ENCODE peak calls at places on chromosomes 4 and X, in five cellular contexts. S is CD8-positive, alpha-beta memory T cell; T is aorta; R is heart right ventricle; B is endodermal cell. X is an unnamed sample. For H3K36me3, the result is how much of the 10 kb centered on the place peaks cover.

GRCh38 chr4:166941629-166942028 is 292.7 kb downstream of the SPOCK3 start:
- DNase-seq in S (no peak), T (no peak), R (no peak), B (no peak), X (no peak)

GRCh38 chr4:186272699-186273370 is 6.8 kb downstream of the F11 start:
- DNase-seq in S (no peak), T (no peak), R (no peak), B (no peak), X (no peak)

GRCh38 chr4:48591372-48591771 is 101.3 kb downstream of the ZAR1 start:
- DNase-seq in S (no peak), T (no peak), R (no peak), B (no peak), X (no peak)

GRCh38 chrX:63920875-63921274 is 135.9 kb upstream of the ARHGEF9 start:
- DNase-seq in S (no peak), T (no peak), R (no peak), B (no peak), X (no peak)

GRCh38 chrX:122441451-122441850 is 742.6 kb upstream of the GRIA3 start:
- DNase-seq in S (no peak), T (no peak), R (no peak), B (no peak), X (no peak)

GRCh38 chr4:1367936-1368289 is 20.9 kb downstream of the UVSSA start:
- DNase-seq in S (no peak), T (peak), R (no peak), B (no peak), X (peak)

GRCh38 chr4:81688085-81688484 is 216.4 kb upstream of the RASGEF1B start:
- DNase-seq in S (no peak), T (no peak), R (no peak), B (no peak), X (no peak)

GRCh38 chr4:182975806-182976205 is 58.6 kb upstream of the DCTD start:
- DNase-seq in S (no peak), T (no peak), R (no peak), B (no peak), X (no peak)

GRCh38 chrX:18994713-18995112 is 10.8 kb upstream of the PHKA2 start:
- DNase-seq in S (no peak), T (no peak), R (no peak), B (no peak), X (no peak)

GRCh38 chr4:122879001-122879400 is 43.4 kb downstream of the NUDT6 start:
- DNase-seq in S (no peak), T (no peak), R (no peak), B (no peak), X (no peak)

GRCh38 chr4:122884504-122884903 is 37.9 kb downstream of the NUDT6 start:
- DNase-seq in S (no peak), T (no peak), R (no peak), B (no peak), X (no peak)

DNA sequence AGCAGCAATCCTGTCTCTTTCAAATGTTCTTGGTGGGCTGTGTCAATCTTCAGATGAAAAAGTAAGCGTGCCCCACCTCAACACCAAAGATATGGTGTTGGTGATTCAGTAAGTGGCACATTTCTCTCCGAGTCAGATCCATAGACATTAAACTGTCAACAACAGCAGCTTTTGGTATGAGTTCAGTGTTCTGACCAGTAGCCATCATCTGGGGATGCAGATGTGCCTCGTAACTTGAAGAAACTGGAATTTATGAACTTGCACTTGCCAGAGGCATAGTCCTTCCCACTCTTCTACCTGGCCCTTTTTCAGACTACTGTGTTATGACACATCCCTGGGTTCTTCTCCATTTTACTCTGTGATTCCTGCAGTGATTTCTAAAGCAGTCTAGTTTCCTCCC is 39.6 kb downstream of the NUDT6 start:
- DNase-seq in S (no peak), T (no peak), R (no peak), B (no peak), X (no peak)
- H3K36me3 ChIP-seq in S (under half), T (under half), R (under half), B (under half), X (under half)

GRCh38 chrX:1468250-1468772 is 15.6 kb upstream of the ASMTL start:
- DNase-seq in S (peak), T (no peak), R (peak), B (peak), X (no peak)

GRCh38 chrX:1464282-1465131 is 11.8 kb upstream of the ASMTL start:
- DNase-seq in S (no peak), T (no peak), R (peak), B (no peak), X (no peak)

GRCh38 chrX:1466232-1466661 is 13.5 kb upstream of the ASMTL start:
- DNase-seq in S (no peak), T (no peak), R (peak), B (peak), X (no peak)

GRCh38 chrX:1465261-1466231 is 12.8 kb upstream of the ASMTL start:
- DNase-seq in S (no peak), T (no peak), R (peak), B (no peak), X (no peak)

DNA sequence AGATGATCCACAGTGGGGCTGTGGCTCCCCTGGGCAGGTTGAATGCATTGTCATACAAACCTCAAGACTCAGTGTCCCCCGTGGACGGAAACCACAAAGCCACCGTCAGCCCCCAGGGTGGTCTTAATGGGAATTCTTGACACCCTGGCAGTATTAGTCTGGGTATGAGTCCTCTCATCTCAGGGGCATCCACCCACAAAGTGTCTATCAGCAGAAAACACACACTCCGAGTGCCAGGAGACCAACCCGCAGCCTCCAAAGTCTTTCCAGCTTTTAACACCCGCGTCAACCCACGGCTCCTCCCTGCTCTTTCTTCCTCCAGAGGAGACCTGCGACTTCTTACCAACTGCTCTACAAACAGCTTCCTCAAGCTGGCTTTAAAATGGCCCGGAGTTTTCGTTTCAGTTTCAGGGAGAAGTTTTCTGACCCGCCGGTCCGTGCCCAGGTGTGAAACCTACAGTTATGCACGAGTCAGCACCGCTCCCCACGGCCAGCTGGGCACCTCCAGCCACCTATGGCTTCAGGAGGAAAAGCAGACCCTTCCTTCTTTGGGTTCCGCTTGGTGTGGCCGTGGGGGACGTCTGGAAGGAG is 14.4 kb upstream of the ASMTL start:
- DNase-seq in S (no peak), T (no peak), R (peak), B (peak), X (no peak)
- H3K36me3 ChIP-seq in S (under half), T (under half), R (under half), B (under half), X (under half)

GRCh38 chrX:16394290-16394689 is 227.0 kb downstream of the MAGEB17 start:
- DNase-seq in S (no peak), T (no peak), R (no peak), B (no peak), X (no peak)
- H3K36me3 ChIP-seq in S (under half), T (under half), R (under half), B (under half), X (under half)

DNA sequence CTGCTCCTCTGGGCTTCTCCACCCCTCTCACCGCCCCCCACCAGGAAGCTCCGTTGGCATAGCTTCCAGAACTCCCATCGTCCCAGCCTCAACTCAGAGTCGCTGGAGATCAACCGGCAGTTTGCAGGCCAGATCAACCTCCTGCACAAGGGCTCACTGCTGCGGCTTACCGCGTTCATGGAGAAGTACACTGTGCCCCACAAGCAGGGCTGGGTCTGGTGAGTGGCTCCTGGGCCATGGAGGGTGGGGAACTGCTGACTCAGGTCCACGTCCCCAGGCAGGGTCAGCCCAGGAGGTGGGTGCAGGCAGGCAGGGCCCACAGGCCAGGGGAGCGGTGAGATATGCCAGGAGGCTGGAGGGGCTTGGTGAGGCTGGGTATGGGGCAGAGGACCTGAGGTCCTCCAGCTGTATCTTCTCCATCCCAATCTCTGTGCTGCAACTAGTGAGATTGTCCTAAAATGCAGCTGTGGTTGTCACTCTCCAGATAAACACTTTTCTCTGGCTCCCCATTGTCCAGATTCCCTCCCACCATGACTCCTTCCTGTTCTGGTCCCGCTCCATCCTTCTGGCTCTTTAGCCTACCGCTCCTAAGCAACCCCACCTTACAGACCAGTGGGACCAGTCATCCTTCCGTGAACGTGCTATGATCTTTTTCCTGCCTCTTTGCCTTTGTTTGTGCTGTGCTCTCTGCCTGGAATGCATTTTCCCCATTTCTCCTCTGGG is 71.9 kb downstream of the STARD8 start:
- DNase-seq in S (no peak), T (no peak), R (no peak), B (no peak), X (no peak)
- H3K36me3 ChIP-seq in S (under half), T (under half), R (under half), B (under half), X (under half)

DNA sequence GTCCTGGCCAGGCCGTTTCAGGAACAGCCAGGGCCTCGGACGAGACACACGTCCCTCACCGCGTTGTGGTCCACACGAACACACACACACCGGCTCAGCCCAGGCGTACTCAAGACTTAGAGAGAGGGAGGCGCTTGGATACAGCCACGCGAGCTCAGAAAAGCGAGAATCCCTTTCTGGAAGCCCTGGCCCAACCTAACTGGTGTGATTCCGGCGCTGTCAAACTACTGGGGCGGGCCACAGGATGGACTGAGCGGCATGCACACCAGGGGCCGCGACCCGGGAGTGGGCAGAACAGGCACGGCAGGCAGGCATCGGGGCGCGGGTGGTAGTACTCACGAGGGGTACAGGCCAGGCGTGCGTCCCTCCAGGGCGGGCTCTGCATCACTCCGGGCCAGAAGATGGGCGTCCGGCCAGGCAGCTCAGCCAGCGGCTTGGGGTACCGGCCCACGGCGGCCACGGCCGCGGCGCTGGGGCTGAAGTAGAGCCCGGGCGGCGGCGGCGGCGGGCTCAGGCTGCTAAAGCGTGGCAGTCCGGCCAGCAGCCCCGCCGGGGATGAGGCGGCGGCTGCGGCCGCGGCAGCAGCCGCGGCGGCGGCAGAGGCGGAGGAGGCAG is 1.8 kb downstream of the NKX6-1 start:
- DNase-seq in S (no peak), T (no peak), R (no peak), B (no peak), X (no peak)
- H3K36me3 ChIP-seq in S (under half), T (under half), R (under half), B (under half), X (under half)

GRCh38 chr4:40828661-40829060 is 78.9 kb downstream of the NSUN7 start:
- DNase-seq in S (no peak), T (no peak), R (no peak), B (no peak), X (no peak)

GRCh38 chr4:40829586-40829985 is 79.8 kb downstream of the NSUN7 start:
- DNase-seq in S (no peak), T (peak), R (no peak), B (no peak), X (no peak)

GRCh38 chr4:40825014-40825838 is 75.5 kb downstream of the NSUN7 start:
- DNase-seq in S (no peak), T (no peak), R (no peak), B (peak), X (no peak)

GRCh38 chr4:40826821-40827220 is 77.1 kb downstream of the NSUN7 start:
- DNase-seq in S (no peak), T (no peak), R (no peak), B (no peak), X (no peak)

DNA sequence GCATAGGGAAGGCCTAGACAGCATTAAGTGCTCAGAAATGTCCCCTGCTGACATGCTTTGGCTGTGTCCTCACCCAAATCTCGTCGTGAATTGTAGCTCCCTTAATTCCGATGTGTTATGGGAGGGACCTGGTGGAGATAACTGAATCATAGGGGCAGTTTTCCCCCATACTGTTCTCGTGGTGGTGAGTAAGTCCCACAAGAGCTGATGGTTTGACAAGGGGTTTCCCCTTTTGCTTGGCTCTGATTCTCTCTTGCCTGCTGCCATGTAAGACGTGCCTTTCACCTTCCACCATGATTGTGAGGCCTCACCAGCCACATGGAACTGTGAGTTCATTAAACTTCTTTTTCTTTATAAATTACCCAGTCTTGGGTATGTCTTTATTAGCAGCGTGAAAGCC is 78.0 kb downstream of the NSUN7 start:
- DNase-seq in S (no peak), T (no peak), R (no peak), B (no peak), X (no peak)
- H3K36me3 ChIP-seq in S (under half), T (under half), R (under half), B (under half), X (under half)

GRCh38 chrX:11352296-11352741 is 59.1 kb downstream of the AMELX start:
- DNase-seq in S (no peak), T (no peak), R (no peak), B (no peak), X (no peak)
- H3K36me3 ChIP-seq in S (under half), T (under half), R (under half), B (under half), X (under half)

DNA sequence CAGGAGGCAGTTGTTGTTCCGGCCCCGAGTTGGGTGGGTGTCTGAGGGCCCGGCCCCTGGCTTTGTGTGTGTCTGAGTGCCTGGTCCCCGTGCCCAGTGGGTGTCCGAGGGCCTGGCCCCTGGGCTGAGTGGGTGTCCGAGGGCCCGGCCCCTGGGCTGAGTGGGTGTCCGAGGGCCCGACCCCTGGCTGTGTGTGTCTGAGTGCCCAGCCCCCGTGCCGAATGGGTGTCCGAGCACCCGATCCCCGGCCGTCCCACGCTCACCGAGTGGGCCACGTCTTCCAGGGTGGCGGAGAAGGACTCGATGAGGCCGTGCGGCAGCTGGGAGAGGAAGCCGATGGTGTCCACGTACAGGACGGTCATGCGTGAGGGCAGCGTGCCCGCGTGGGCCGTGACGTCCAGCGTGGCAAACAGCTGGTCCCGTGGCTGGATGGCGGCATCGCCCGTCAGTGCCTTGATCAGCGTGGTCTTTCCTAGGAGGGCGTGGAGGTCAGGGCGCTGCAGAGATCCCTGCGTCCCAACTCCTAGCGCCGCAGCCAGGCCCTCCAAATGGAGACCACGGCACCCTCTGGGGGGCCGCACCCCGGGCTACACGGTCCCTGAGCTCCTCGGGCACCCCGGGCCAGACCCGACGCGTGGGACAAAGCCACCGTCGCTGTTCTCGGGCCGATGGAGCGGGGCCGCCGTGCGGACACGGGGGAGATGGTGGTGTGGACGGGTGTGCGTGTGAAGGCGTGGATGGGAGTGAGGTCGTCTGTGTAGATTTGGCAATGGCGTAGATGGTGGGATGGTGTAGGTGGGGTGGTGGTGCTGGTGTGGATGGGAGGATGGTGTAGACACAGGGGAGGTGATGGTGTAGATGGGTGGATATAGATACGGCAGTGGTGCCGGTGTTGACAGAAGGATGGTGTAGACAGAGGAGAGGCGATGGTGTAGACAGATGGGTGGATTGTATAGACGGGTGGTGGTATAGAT is 7.2 kb downstream of the GTPBP6 start:
- DNase-seq in S (no peak), T (peak), R (no peak), B (no peak), X (peak)
- H3K36me3 ChIP-seq in S (under half), T (under half), R (under half), B (half or more), X (under half)